ENCODE peak calls at places on chromosomes 12 and 14, in ten cellular contexts. J is thyroid gland, S is tibial nerve, C is GM12891, N is ovary, D is prostate gland, F is A549, O is IMR-90, K is H54, V is right lobe of liver. B is an unnamed sample.

GRCh38 chr14:75418779-75419768 is 8.7 kb upstream of the JDP2 start:
- DNase-seq in S (no peak), K (no peak), O (no peak), J (peak; percentile 82), V (peak; percentile 59), C (peak; percentile 53), N (no peak), F (no peak), D (peak; percentile 39), B (peak; percentile 51)

GRCh38 chr12:121240484-121241202 is 30.7 kb downstream of the P2RX4 start:
- DNase-seq in D (peak; percentile 19), N (peak; percentile 92), J (peak; percentile 49), S (peak; percentile 43), C (no peak), F (no peak), O (no peak), V (peak; percentile 71), K (no peak), B (peak; percentile 80)

GRCh38 chr12:59660148-59660547 is 64.3 kb downstream of the SLC16A7 start:
- DNase-seq in C (no peak), F (no peak), D (no peak), J (no peak), K (no peak), O (no peak), V (no peak), S (no peak), N (no peak), B (no peak)

GRCh38 chr12:11855993-11856374 is 206.5 kb downstream of the ETV6 start:
- DNase-seq in C (no peak), N (no peak), S (no peak), K (no peak), J (no peak), V (no peak), O (no peak), D (no peak), F (no peak), B (no peak)

GRCh38 chr14:31969371-31969770 is 107.7 kb upstream of the ARHGAP5 start:
- DNase-seq in N (no peak), S (no peak), J (no peak), C (no peak), K (no peak), V (no peak), D (no peak), O (no peak), F (no peak), B (no peak)

GRCh38 chr12:64450711-64451486 is 1.0 kb upstream of the TBK1 start:
- DNase-seq in C (no peak), J (no peak), V (no peak), D (no peak), O (peak; percentile 19), F (no peak), K (no peak), S (no peak), N (no peak), B (peak; percentile 54)

GRCh38 chr14:74710477-74710876 is 2.4 kb downstream of the AREL1 start:
- DNase-seq in V (no peak), K (no peak), S (no peak), J (no peak), C (no peak), F (no peak), D (no peak), N (no peak), O (no peak), B (no peak)

GRCh38 chr12:58882796-58883195 is 37.5 kb downstream of the LRIG3 start:
- DNase-seq in V (no peak), J (no peak), O (no peak), N (no peak), S (no peak), C (no peak), F (no peak), K (no peak), D (no peak), B (no peak)

GRCh38 chr14:76323331-76324050 is 52.4 kb upstream of the ESRRB start:
- DNase-seq in K (no peak), S (no peak), J (no peak), V (no peak), F (no peak), C (no peak), O (no peak), D (no peak), N (no peak), B (no peak)

GRCh38 chr12:20513189-20513588 is 144.9 kb downstream of the PDE3A start:
- DNase-seq in C (no peak), F (no peak), J (no peak), S (no peak), K (no peak), V (no peak), O (no peak), N (no peak), D (no peak), B (no peak)

GRCh38 chr12:109767991-109768900 is 54.6 kb downstream of the FAM222A start:
- DNase-seq in O (no peak), N (peak; percentile 18), S (no peak), J (no peak), V (peak; percentile 51), F (no peak), K (no peak), D (no peak), C (no peak), B (no peak)

GRCh38 chr12:130761537-130762318 is 45.6 kb upstream of the RIMBP2 start:
- DNase-seq in J (peak; percentile 33), O (peak; percentile 41), C (no peak), V (no peak), N (peak; percentile 24), F (peak; percentile 82), S (peak; percentile 34), D (peak; percentile 40), K (peak; percentile 70), B (peak; percentile 77)

GRCh38 chr12:31589896-31590729 is 823 bp downstream of the DENND5B start:
- DNase-seq in N (peak; percentile 71), V (peak; percentile 92), D (peak; percentile 40), S (peak; percentile 32), K (peak; percentile 48), F (peak; percentile 62), C (peak; percentile 45), O (peak; percentile 58), J (peak; percentile 65), B (peak; percentile 79)
- TF ChIP-seq POLR2A in N (peak; percentile 4), V (peak; percentile 76), D (no peak), S (no peak), K (peak; percentile 24), F (no peak), C (no peak), O (peak; percentile 63), J (no peak), B (no peak)

DNA sequence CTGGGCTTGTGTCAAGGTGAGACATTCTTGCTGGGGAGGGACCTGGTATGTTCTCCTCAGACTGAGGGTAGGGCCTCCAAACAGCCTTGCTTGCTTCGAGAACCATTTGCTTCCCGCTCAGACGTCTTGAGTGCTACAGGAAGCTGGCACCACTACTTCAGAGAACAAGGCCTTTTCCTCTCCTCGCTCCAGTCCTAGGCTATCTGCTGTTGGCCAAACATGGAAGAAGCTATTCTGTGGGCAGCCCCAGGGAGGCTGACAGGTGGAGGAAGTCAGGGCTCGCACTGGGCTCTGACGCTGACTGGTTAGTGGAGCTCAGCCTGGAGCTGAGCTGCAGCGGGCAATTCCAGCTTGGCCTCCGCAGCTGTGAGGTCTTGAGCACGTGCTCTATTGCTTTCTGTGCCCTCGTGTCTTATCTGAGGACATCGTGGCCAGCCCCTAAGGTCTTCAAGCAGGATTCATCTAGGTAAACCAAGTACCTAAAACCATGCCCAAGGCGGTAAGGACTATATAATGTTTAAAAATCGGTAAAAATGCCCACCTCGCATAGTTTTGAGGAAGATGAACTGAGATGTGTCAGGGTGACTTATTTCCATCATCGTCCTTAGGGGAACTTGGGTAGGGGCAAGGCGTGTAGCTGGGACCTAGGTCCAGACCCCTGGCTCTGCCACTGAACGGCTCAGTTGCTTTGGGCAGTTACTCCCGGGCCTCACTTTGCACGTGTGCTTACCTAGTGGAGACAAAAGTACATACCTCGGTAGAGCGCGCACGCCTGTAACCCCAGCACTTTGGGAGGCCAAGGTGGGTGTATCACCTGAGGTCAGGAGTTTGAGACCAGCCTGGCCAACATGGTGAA is 4.3 kb downstream of the GAPDH start:
- DNase-seq in F (peak; percentile 42), S (no peak), N (no peak), K (no peak), V (no peak), C (no peak), O (peak; percentile 60), D (no peak), J (no peak), B (no peak)
- TF ChIP-seq POLR2A in F (peak; percentile 29), S (no peak), N (no peak), K (peak; percentile 61), V (no peak), C (peak; percentile 87), O (peak; percentile 88), D (no peak), J (no peak), B (no peak)

GRCh38 chr12:62259993-62260732 is at the start of gene USP15:
- DNase-seq in S (peak; percentile 92), J (peak; percentile 95), D (peak; percentile 92), V (peak; percentile 97), N (peak; percentile 96), K (peak; percentile 60), O (peak; percentile 97), F (peak; percentile 82), C (peak; percentile 53), B (peak; percentile 96)
- TF ChIP-seq POLR2A in S (peak; percentile 76), J (no peak), D (peak; percentile 62), V (peak; percentile 89), N (peak; percentile 58), K (peak; percentile 81), O (peak; percentile 88), F (peak; percentile 82), C (peak; percentile 94), B (peak; percentile 76)

DNA sequence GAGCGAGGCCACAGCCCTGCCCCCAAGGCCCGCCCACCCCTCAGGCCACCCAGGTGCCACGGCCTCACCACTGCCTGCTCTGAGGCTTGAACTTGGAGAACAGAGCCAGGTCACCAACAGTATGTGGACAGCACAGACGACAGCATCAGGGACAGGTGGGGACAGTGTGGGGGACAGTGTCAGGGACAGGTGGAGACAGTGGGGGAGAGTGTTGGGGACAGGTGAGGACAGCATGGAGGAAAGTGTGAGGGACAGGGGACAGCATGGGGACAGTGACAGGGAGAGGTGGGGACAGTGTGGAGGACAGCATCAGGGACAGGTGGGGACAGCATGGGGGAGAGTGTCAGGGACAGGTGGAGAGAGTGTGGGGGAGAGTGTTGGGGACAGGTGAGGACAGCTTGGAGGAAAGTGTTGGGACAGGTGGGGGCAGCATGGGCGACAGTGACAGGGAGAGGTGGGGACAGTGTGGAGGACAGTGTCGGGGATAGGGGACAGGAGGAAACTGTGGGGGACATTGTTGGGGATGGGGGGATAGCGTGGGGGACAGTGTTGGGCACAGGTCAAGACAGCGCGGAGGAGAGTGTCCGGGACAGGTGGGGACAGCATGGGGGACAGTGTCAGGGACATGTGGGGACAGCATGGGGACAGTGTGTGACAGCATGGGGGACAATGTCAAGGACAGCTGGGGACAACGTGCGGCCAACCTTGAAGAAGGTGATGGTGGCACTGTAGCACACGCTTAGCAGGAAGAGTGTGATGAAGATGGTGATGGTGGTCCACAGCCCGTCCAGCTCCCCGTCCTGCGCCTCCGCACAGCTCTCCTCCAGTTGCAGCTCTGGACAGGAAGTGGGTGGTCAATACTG is 114.9 kb downstream of the TMEM121 start:
- DNase-seq in V (peak; percentile 37), S (no peak), N (no peak), O (no peak), J (no peak), D (no peak), F (no peak), K (no peak), C (no peak), B (no peak)
- TF ChIP-seq POLR2A in V (no peak), S (no peak), N (no peak), O (no peak), J (no peak), D (no peak), F (no peak), K (no peak), C (no peak), B (no peak)

B was measured in testis.